ENCODE peak calls at places on chromosomes 2 and 18, in five cellular contexts. N is activated gamma-delta T cell treated with Interleukin-2 at 50 U/mL for 16 hours, I is kidney tubule cell, L is COR-L47, G is GDM1. M is an unnamed sample.

GRCh38 chr18:49907346-49907929 is 94.1 kb upstream of the ACAA2 start:
- DNase-seq in N (no peak), I (no peak), L (peak), G (no peak), M (no peak)

GRCh38 chr18:5584751-5585417 is 41.1 kb upstream of the EPB41L3 start:
- DNase-seq in N (no peak), I (peak), G (no peak), L (no peak), M (no peak)

GRCh38 chr2:145851730-145852129 is 1331.8 kb upstream of the ZEB2 start:
- DNase-seq in G (no peak), I (no peak), N (no peak), L (no peak), M (no peak)

GRCh38 chr2:31011565-31011964 is 126.7 kb downstream of the GALNT14 start:
- DNase-seq in G (no peak), N (no peak), I (no peak), L (peak), M (no peak)

GRCh38 chr2:74735544-74735943 is 81.5 kb downstream of the SEMA4F start:
- DNase-seq in N (no peak), L (peak), I (peak), G (no peak), M (no peak)

GRCh38 chr2:209788925-209789324 is 17.3 kb downstream of the UNC80 start:
- DNase-seq in L (no peak), G (no peak), N (no peak), I (no peak), M (no peak)

GRCh38 chr2:23385351-23385747 is 370 bp downstream of the KLHL29 start:
- DNase-seq in L (no peak), G (no peak), N (no peak), I (peak), M (no peak)

GRCh38 chr2:159460227-159460626 is 156.1 kb downstream of the BAZ2B start:
- DNase-seq in G (no peak), L (no peak), N (no peak), I (no peak), M (no peak)

GRCh38 chr2:113032737-113033136 is 19.9 kb downstream of the IL36B start:
- DNase-seq in L (no peak), N (no peak), G (no peak), I (no peak), M (no peak)

GRCh38 chr2:112757265-112757664 is 7.1 kb downstream of the CKAP2L start:
- DNase-seq in I (no peak), G (no peak), N (no peak), L (no peak), M (no peak)

GRCh38 chr2:213057977-213058376 is 93.4 kb downstream of the IKZF2 start:
- DNase-seq in G (no peak), N (no peak), I (no peak), L (no peak), M (no peak)

GRCh38 chr2:197306691-197307030 is 3.9 kb downstream of the ANKRD44 start:
- DNase-seq in G (no peak), I (peak), L (peak), N (no peak), M (no peak)

GRCh38 chr2:10471046-10471571 is 23.0 kb upstream of the ODC1 start:
- DNase-seq in G (no peak), L (no peak), N (no peak), I (no peak), M (no peak)

GRCh38 chr2:214881647-214882205 is 72.2 kb upstream of the BARD1 start:
- DNase-seq in L (no peak), N (no peak), G (no peak), I (peak), M (no peak)

GRCh38 chr2:235605306-235605998 is 111.6 kb downstream of the AGAP1 start:
- DNase-seq in I (peak), L (peak), G (no peak), N (no peak), M (no peak)